ENCODE peak calls at places on chromosomes 5 and 9, in five cellular contexts. C, W, U, B and Q are unnamed samples.

GRCh38 chr5:118233601-118234000 is 754.7 kb downstream of the DTWD2 start:
- DNase-seq in C (no peak), W (no peak), U (no peak), B (no peak), Q (no peak)

GRCh38 chr9:35923927-35924763 is 14.9 kb downstream of the SPAAR start:
- DNase-seq in C (peak), W (no peak), U (no peak), B (no peak), Q (no peak)

GRCh38 chr5:52956014-52956413 is 33.1 kb upstream of the ITGA2 start:
- DNase-seq in C (no peak), W (no peak), U (no peak), B (no peak), Q (no peak)

GRCh38 chr5:160188968-160189319 is 40.4 kb upstream of the FABP6 start:
- DNase-seq in C (no peak), W (no peak), U (no peak), B (no peak), Q (no peak)

GRCh38 chr9:76247426-76247825 is 146.8 kb downstream of the RFK start:
- DNase-seq in C (no peak), W (no peak), U (no peak), B (no peak), Q (no peak)

GRCh38 chr5:52909192-52909591 is 80.0 kb upstream of the ITGA2 start:
- DNase-seq in C (no peak), W (no peak), U (no peak), B (no peak), Q (no peak)

GRCh38 chr5:69416180-69416579 is 1.3 kb downstream of the MARVELD2 start:
- DNase-seq in C (no peak), W (no peak), U (peak), B (peak), Q (no peak)

GRCh38 chr5:120405923-120406322 is 58.2 kb upstream of the PRR16 start:
- DNase-seq in C (no peak), W (no peak), U (no peak), B (peak), Q (no peak)

GRCh38 chr5:102747386-102748166 is 7.5 kb upstream of the PAM start:
- DNase-seq in C (no peak), W (no peak), U (no peak), B (no peak), Q (no peak)

GRCh38 chr5:88682797-88683496 is 200.0 kb downstream of the MEF2C start:
- DNase-seq in C (no peak), W (no peak), U (no peak), B (no peak), Q (no peak)

GRCh38 chr9:76181020-76181641 is 213.1 kb downstream of the RFK start:
- DNase-seq in C (peak), W (no peak), U (no peak), B (peak), Q (no peak)

GRCh38 chr5:81077105-81077504 is 116.9 kb downstream of the RASGRF2 start:
- DNase-seq in C (no peak), W (no peak), U (no peak), B (no peak), Q (no peak)

GRCh38 chr9:76704601-76705204 is 59.5 kb upstream of the PCA3 start:
- DNase-seq in C (peak), W (no peak), U (peak), B (peak), Q (no peak)

GRCh38 chr5:94992325-94992724 is 292.6 kb downstream of the MCTP1 start:
- DNase-seq in C (no peak), W (no peak), U (no peak), B (no peak), Q (no peak)

GRCh38 chr5:88377240-88377639 is 108.6 kb upstream of the TMEM161B start:
- DNase-seq in C (no peak), W (no peak), U (no peak), B (peak), Q (no peak)

GRCh38 chr9:126588491-126589168 is 25.1 kb upstream of the LMX1B start:
- DNase-seq in C (no peak), W (no peak), U (no peak), B (no peak), Q (no peak)

GRCh38 chr5:107203231-107203630 is 467.5 kb downstream of the EFNA5 start:
- DNase-seq in C (no peak), W (no peak), U (no peak), B (peak), Q (no peak)

GRCh38 chr5:150131978-150132694 is 23.5 kb downstream of the PDGFRB start:
- DNase-seq in C (peak), W (no peak), U (no peak), B (no peak), Q (no peak)

GRCh38 chr9:130180516-130180915 is 8.3 kb downstream of the NCS1 start:
- DNase-seq in C (no peak), W (no peak), U (no peak), B (no peak), Q (no peak)